ENCODE peak calls at places on chromosomes 4 and X, in nine cellular contexts. T, E, X, O, W, G, Z, V and A are unnamed samples.

GRCh38 chr4:15655223-15656037 is at the start of gene FBXL5:
- DNase-seq in T (peak), E (peak), X (peak), O (no peak), W (peak), G (peak), Z (peak), V (peak), A (peak)

GRCh38 chrX:134513091-134513490 is 53.1 kb downstream of the HPRT1 start:
- DNase-seq in T (no peak), E (no peak), X (no peak), O (no peak), W (no peak), G (no peak), Z (no peak), V (no peak), A (no peak)

GRCh38 chr4:103996637-103997036 is 276.9 kb upstream of the TACR3 start:
- DNase-seq in T (no peak), E (no peak), X (no peak), O (peak), W (no peak), G (peak), Z (no peak), V (no peak), A (no peak)

GRCh38 chr4:71382125-71382524 is 43.3 kb downstream of the SLC4A4 start:
- DNase-seq in T (no peak), E (no peak), X (no peak), O (no peak), W (no peak), G (no peak), Z (no peak), V (no peak), A (no peak)

GRCh38 chrX:140180585-140180984 is 215.3 kb upstream of the CXorf66 start:
- DNase-seq in T (no peak), E (no peak), X (no peak), O (no peak), W (no peak), G (no peak), Z (no peak), V (no peak), A (no peak)

GRCh38 chr4:153260553-153261306 is 56.5 kb downstream of the TRIM2 start:
- DNase-seq in T (no peak), E (no peak), X (peak), O (no peak), W (no peak), G (no peak), Z (no peak), V (no peak), A (no peak)

GRCh38 chrX:102840871-102841705 is 96.0 kb upstream of the RAB40AL start:
- DNase-seq in T (no peak), E (no peak), X (peak), O (no peak), W (no peak), G (no peak), Z (no peak), V (peak), A (no peak)

GRCh38 chr4:1113311-1114009 is at the start of gene RNF212:
- DNase-seq in T (no peak), E (no peak), X (peak), O (no peak), W (peak), G (no peak), Z (no peak), V (no peak), A (no peak)

GRCh38 chrX:133726211-133726630 is 259.2 kb downstream of the GPC3 start:
- DNase-seq in T (no peak), E (no peak), X (peak), O (peak), W (no peak), G (no peak), Z (no peak), V (no peak), A (no peak)

GRCh38 chrX:108396986-108397385 is 41.2 kb downstream of the COL4A6 start:
- DNase-seq in T (no peak), E (no peak), X (no peak), O (no peak), W (no peak), G (no peak), Z (no peak), V (no peak), A (no peak)

DNA sequence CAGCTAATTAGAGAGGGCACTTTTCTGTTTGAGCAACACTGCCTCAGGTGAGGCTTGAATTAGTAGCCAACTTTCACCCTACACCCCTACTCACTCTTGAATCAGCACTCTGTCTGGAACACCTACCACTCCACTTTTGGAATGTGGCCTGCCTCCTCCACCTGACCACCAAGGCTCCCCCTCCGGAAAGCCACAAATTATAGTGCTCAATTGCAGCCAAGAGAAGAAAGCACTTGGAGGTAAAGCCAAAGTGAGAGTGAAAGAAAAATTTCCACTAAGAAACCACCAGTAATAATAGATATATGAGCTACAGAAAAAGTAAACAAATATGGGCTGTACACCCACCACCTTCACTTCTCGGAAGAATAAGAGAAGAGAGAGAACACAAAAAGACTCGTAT is 41.1 kb downstream of the PPP3CA start:
- DNase-seq in T (no peak), E (no peak), X (no peak), O (no peak), W (no peak), G (no peak), Z (no peak), V (no peak), A (no peak)
- TF ChIP-seq POLR2AphosphoS5 in T (no peak), E (no peak), X (no peak), O (no peak), W (no peak), G (no peak), Z (no peak), V (no peak), A (no peak)

DNA sequence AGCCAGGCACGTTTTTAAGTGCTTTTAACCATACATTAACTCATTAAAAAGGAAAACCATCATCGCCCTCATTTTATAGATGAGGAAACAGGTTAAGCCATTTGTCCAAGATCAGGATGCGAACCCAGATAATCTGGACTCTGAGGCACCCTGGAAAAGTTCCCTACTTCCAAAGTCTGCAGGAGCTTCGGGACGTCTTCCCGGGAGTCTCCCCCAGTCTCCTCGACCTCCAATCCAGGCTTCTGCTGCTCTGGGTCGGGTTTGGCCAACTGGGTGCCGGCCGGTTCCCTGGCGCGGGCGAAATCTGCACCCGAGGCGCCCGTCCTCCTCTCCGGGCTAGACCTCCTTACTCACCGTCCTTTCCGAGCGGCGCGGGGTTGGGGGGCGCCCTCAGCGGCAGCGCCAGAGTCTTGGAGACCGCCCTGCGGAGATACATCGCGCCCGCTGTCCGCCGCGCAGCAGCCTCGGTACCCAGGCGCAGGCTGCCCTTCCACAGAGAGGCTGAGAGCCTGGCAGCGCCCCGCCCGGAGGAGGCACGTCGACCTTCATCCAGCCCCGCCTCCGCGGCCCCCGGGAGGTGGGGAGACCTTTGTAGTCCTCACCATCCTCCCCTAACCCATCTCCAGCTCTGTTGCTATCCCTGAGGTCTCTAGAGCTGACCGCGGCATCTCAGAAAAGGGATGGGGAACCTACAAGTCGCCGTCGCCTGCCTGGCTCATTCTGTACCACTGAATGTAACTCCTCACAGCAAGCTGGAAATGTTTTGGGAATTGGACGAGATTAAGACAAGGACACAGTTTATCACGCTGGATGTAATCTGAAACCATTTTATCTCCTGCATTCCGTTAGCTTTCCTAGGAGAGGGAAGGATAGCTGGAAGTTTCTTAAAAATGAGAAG is at the start of gene MGARP:
- DNase-seq in T (no peak), E (no peak), X (peak), O (no peak), W (no peak), G (no peak), Z (peak), V (no peak), A (no peak)
- TF ChIP-seq POLR2A in T (no peak), E (no peak), X (peak), O (no peak), W (no peak), G (no peak), Z (no peak), V (no peak), A (no peak)

DNA sequence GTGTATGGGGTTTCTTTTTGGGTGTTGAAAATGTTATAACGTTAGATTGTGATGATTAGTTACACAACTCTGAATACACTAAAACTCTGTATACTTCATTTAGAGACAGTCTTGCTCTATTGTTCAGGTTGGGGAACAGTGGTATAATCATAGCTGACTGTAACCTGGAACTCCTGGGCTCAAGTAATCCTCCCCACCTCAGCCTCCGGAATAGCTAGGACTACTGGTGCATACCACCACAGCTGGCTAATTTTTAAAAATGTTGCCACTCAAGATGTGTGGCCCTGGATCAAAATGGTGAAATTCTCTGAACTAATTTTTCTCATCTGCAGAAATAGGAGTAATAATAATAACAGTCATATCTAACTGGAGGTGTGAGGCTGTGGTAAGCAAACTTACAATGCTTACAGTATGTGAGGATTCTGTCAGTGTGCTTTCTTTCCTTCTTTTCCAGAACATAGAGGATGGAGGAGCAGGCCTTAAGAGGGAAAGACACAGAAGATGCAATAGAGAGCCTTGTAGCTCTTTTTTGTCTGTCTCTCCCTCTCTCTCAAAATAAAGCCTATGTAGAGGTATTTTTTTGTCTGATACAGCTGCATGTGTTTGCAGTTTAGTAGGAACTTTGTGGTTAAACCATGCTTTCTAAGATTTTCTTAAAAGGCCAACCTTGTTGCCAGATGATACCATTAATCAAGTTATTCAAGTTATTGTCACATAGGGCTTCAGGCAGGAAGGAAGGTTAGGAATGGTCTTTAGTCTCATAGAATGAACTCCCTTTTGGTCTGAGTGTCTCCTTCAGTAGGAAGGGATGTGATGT is 7.5 kb downstream of the ADD1 start:
- DNase-seq in T (no peak), E (no peak), X (no peak), O (no peak), W (no peak), G (no peak), Z (no peak), V (no peak), A (no peak)
- TF ChIP-seq POLR2AphosphoS5 in T (no peak), E (no peak), X (no peak), O (no peak), W (no peak), G (no peak), Z (no peak), V (no peak), A (no peak)

DNA sequence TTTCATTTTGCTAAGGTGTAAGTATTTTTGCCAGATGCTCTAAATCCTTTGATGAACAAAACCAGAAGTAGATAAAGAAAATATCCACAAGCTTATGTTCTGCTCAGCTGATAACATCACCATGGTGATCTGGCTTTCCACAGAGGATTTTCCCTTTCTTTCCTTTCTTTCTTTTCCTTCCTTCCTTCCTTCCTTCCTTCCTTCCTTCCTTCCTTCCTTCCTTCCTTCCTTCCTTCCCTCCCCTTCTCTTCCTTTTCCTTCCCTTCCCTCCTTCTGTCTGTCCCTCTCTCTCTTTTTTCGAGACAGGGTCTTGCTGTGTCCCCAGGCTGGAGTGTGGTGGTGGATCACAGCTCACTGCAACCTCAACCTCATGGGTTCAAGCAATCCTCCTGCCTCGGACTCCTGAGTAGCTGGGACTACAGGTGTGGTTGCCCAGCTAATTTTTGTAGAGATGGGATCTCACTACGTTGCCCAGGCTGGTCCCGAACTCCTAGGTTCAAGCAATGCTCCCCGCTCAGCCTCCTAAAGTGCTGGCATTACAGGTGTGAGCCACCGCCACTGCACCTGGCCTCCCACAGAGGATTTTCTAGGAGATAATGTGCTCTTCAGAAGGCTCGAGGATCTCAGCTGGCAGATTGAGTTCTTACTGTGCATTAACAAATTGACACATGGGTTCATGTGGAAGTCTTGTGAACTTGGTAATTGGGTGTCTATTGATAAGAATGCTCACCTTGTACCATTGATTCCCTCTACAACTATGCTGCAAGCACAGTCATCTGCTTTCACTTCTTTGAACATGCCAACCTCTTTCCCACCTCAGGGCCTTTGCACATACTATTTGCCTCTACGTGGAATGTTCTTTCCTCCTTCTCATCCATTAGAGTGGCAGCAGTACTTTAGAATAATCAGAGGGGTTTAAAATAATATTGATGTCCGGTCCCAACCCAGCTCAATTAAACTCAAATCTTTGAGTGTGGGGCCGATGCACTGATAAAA is 1.4 kb upstream of the RHOH start:
- DNase-seq in T (no peak), E (no peak), X (no peak), O (no peak), W (no peak), G (no peak), Z (no peak), V (no peak), A (no peak)
- TF ChIP-seq POLR2A in T (no peak), E (no peak), X (no peak), O (no peak), W (no peak), G (no peak), Z (no peak), V (no peak), A (no peak)

DNA sequence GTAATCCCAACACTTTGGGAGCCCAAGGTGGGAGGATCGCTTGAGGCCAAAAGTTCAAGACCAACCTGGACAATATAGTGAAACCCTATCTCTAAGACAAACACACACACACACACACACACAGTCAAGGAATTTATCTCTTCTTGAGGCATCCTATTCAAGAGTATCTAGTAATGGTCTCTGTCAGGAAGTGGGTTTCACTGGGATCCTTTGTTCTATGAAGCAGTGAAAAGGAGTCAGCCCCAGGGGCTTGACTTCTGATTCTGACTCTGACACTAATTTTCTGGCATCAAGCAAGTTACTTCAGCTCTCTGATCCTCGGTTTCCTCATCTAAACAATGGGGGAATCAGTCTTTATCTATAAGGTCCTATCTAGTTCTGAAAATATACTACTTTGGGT is 34.8 kb downstream of the UTP14A start:
- DNase-seq in T (no peak), E (no peak), X (no peak), O (no peak), W (no peak), G (no peak), Z (no peak), V (no peak), A (no peak)
- TF ChIP-seq POLR2AphosphoS5 in T (no peak), E (no peak), X (no peak), O (no peak), W (no peak), G (no peak), Z (no peak), V (no peak), A (no peak)